ENCODE peak calls at places on chromosomes 16 and 17, in eight cellular contexts. X, Y, V, G, Z, A, Q and L are unnamed samples.

GRCh38 chr16:55018881-55019280 is 88.2 kb downstream of the IRX5 start:
- DNase-seq in A (no peak), V (no peak), Z (no peak), X (no peak), G (no peak), Q (no peak), Y (no peak), L (no peak)

GRCh38 chr17:6546069-6546718 is 10.2 kb downstream of the PITPNM3 start:
- DNase-seq in A (no peak), X (no peak), Q (peak), Z (no peak), G (no peak), Y (no peak), V (no peak), L (peak)

GRCh38 chr16:70714526-70715112 is 28.8 kb upstream of the MTSS2 start:
- DNase-seq in Y (no peak), Z (no peak), A (no peak), V (no peak), Q (no peak), G (no peak), X (no peak), L (no peak)

GRCh38 chr17:27944546-27945332 is 51.6 kb upstream of the LYRM9 start:
- DNase-seq in G (no peak), V (no peak), Y (no peak), X (peak), A (no peak), Q (no peak), Z (no peak), L (no peak)

GRCh38 chr16:70753228-70753627 is 47.7 kb downstream of the VAC14 start:
- DNase-seq in Q (no peak), V (no peak), Y (peak), Z (no peak), G (no peak), A (peak), X (no peak), L (no peak)

GRCh38 chr17:75105269-75106080 is 4.3 kb upstream of the ARMC7 start:
- DNase-seq in Q (no peak), G (peak), V (no peak), Y (peak), Z (peak), A (no peak), X (peak), L (peak)

GRCh38 chr17:82497483-82498405 is 21.8 kb upstream of the FOXK2 start:
- DNase-seq in X (peak), Y (peak), Z (peak), G (peak), A (no peak), V (peak), Q (peak), L (no peak)

GRCh38 chr16:71410146-71410545 is 31.7 kb downstream of the TLE7 start:
- DNase-seq in Z (no peak), V (no peak), Y (no peak), X (no peak), A (no peak), G (no peak), Q (no peak), L (no peak)

GRCh38 chr16:77499373-77500285 is 64.8 kb upstream of the ADAMTS18 start:
- DNase-seq in Z (no peak), Y (peak), X (no peak), A (no peak), V (no peak), G (peak), Q (no peak), L (peak)

GRCh38 chr17:50088952-50089825 is 6.0 kb upstream of the PDK2 start:
- DNase-seq in Q (no peak), G (no peak), A (no peak), Y (no peak), X (no peak), Z (no peak), V (no peak), L (no peak)

GRCh38 chr17:50051082-50051576 is 4.8 kb upstream of the ITGA3 start:
- DNase-seq in A (no peak), V (peak), Q (peak), X (peak), Z (peak), Y (peak), G (peak), L (peak)

GRCh38 chr16:20755238-20755637 is 8.6 kb upstream of the ACSM3 start:
- DNase-seq in X (no peak), Z (no peak), Q (no peak), A (no peak), G (no peak), Y (no peak), V (no peak), L (no peak)

GRCh38 chr17:29592850-29593545 is at the start of gene ANKRD13B:
- DNase-seq in X (no peak), Y (no peak), Q (no peak), G (peak), V (no peak), A (peak), Z (no peak), L (no peak)

GRCh38 chr17:82300707-82301270 is 16.6 kb downstream of the CD7 start:
- DNase-seq in Z (peak), Y (peak), V (no peak), A (peak), G (peak), Q (peak), X (peak), L (peak)

GRCh38 chr17:43416998-43417891 is 18.5 kb downstream of the ARL4D start:
- DNase-seq in Y (peak), X (no peak), A (no peak), Z (peak), V (no peak), G (peak), Q (no peak), L (peak)

GRCh38 chr16:50535506-50536257 is 12.5 kb upstream of the NKD1 start:
- DNase-seq in Q (no peak), Z (no peak), Y (no peak), G (no peak), V (no peak), X (no peak), A (no peak), L (no peak)

GRCh38 chr17:50445730-50446305 is 19.8 kb downstream of the ACSF2 start:
- DNase-seq in A (no peak), V (no peak), Q (no peak), X (no peak), Y (peak), G (no peak), Z (no peak), L (no peak)

GRCh38 chr16:75097941-75098897 is 18.4 kb downstream of the LDHD start:
- DNase-seq in A (no peak), X (no peak), Z (peak), V (peak), G (no peak), Y (no peak), Q (no peak), L (no peak)

GRCh38 chr16:2776500-2777139 is 460 bp downstream of the ELOB start:
- DNase-seq in Q (no peak), Z (no peak), X (peak), Y (no peak), A (peak), G (peak), V (no peak), L (no peak)

GRCh38 chr17:41404024-41404651 is 6.7 kb upstream of the KRT31 start:
- DNase-seq in Y (peak), V (peak), G (peak), Q (peak), Z (no peak), A (no peak), X (peak), L (peak)

GRCh38 chr17:57086069-57086930 is 1.3 kb downstream of the AKAP1 start:
- DNase-seq in Z (peak), Y (no peak), V (peak), A (peak), X (peak), Q (peak), G (peak), L (no peak)

GRCh38 chr17:82095777-82096708 is 2.0 kb downstream of the FASN start:
- DNase-seq in Z (no peak), Y (no peak), Q (no peak), G (no peak), V (no peak), A (no peak), X (no peak), L (no peak)

GRCh38 chr17:76597156-76598003 is 11.7 kb upstream of the ST6GALNAC2 start:
- DNase-seq in G (no peak), A (no peak), Q (peak), V (no peak), X (no peak), Y (peak), Z (peak), L (peak)

GRCh38 chr17:73942668-73943415 is 260.6 kb upstream of the RPL38 start:
- DNase-seq in X (no peak), Q (no peak), Y (no peak), G (no peak), V (no peak), Z (no peak), A (no peak), L (no peak)

GRCh38 chr16:17129971-17130370 is 340.8 kb downstream of the XYLT1 start:
- DNase-seq in A (peak), V (no peak), Z (no peak), Q (no peak), G (no peak), X (no peak), Y (no peak), L (no peak)

GRCh38 chr16:56401482-56401881 is 23.9 kb downstream of the AMFR start:
- DNase-seq in Y (no peak), X (peak), G (no peak), A (no peak), Z (peak), V (no peak), Q (no peak), L (no peak)

GRCh38 chr17:32323784-32324590 is 18.0 kb downstream of the C17orf75 start:
- DNase-seq in Y (peak), G (no peak), V (no peak), Q (no peak), X (no peak), Z (peak), A (peak), L (peak)

GRCh38 chr16:85720319-85720637 is 30.6 kb downstream of the C16orf74 start:
- DNase-seq in Q (no peak), Y (no peak), Z (peak), A (no peak), X (no peak), G (no peak), V (no peak), L (peak)

GRCh38 chr16:4803479-4804243 is 1.2 kb upstream of the ROGDI start:
- DNase-seq in Z (no peak), V (no peak), Q (peak), X (no peak), Y (no peak), G (no peak), A (peak), L (no peak)

GRCh38 chr16:58498341-58499091 is 1.4 kb upstream of the NDRG4 start:
- DNase-seq in Z (no peak), Y (no peak), A (no peak), V (no peak), G (no peak), Q (no peak), X (no peak), L (no peak)

GRCh38 chr16:55036371-55036821 is 105.7 kb downstream of the IRX5 start:
- DNase-seq in Q (no peak), Y (no peak), A (no peak), G (no peak), V (no peak), Z (no peak), X (no peak), L (no peak)

GRCh38 chr17:74288785-74289184 is 14.8 kb downstream of the DNAI2 start:
- DNase-seq in G (no peak), V (no peak), X (no peak), A (no peak), Y (no peak), Q (no peak), Z (no peak), L (no peak)

GRCh38 chr17:49076575-49077384 is 55.8 kb upstream of the B4GALNT2 start:
- DNase-seq in Z (no peak), G (no peak), Y (peak), Q (no peak), A (no peak), V (no peak), X (no peak), L (peak)

GRCh38 chr17:80671039-80671822 is 126.6 kb downstream of the RPTOR start:
- DNase-seq in G (no peak), V (no peak), A (no peak), Q (no peak), Y (no peak), Z (peak), X (no peak), L (no peak)

GRCh38 chr16:75323198-75323597 is 71.8 kb upstream of the BCAR1 start:
- DNase-seq in Z (no peak), V (no peak), X (peak), Y (no peak), Q (no peak), A (no peak), G (no peak), L (no peak)

GRCh38 chr17:60079401-60079861 is 710 bp upstream of the HEATR6 start:
- DNase-seq in A (no peak), G (peak), V (no peak), Z (peak), X (no peak), Q (no peak), Y (peak), L (peak)